ENCODE peak calls at places on chromosomes 1 and 21, in four cellular contexts. W, P, S and R are unnamed samples.
A peak's percentile ranks its signal among the peaks of the same experiment; 100 is the strongest.

GRCh38 chr1:10031461-10031860 is 1.3 kb upstream of the UBE4B start:
- DNase-seq in S (no peak), W (no peak), P (no peak), R (no peak)

GRCh38 chr1:221204055-221204833 is 325.0 kb downstream of the HLX start:
- DNase-seq in W (no peak), S (no peak), P (no peak), R (no peak)

GRCh38 chr1:221141606-221142285 is 262.5 kb downstream of the HLX start:
- DNase-seq in W (no peak), S (no peak), P (no peak), R (no peak)

GRCh38 chr1:92711473-92712165 is 73.3 kb downstream of the EVI5 start:
- DNase-seq in S (no peak), P (no peak), W (no peak), R (no peak)

GRCh38 chr1:84379128-84379527 is 19.2 kb upstream of the DNASE2B start:
- DNase-seq in W (peak; percentile 85), S (no peak), P (no peak), R (no peak)

GRCh38 chr1:207565546-207566468 is 69.8 kb downstream of the CR1 start:
- DNase-seq in S (peak; percentile 39), W (peak; percentile 12), P (no peak), R (no peak)

GRCh38 chr1:19811206-19811851 is 3.8 kb downstream of the RNF186 start:
- DNase-seq in S (peak; percentile 27), P (peak; percentile 22), W (peak; percentile 65), R (peak; percentile 20)

GRCh38 chr1:25959626-25960025 is 38.2 kb downstream of the PAFAH2 start:
- DNase-seq in P (no peak), S (no peak), W (peak; percentile 14), R (no peak)

GRCh38 chr1:54109131-54110105 is 43.4 kb downstream of the CDCP2 start:
- DNase-seq in W (no peak), P (no peak), S (no peak), R (no peak)

GRCh38 chr21:29174607-29175013 is 44.2 kb downstream of the MAP3K7CL start:
- DNase-seq in W (peak; percentile 81), S (no peak), P (no peak), R (no peak)

GRCh38 chr1:78830321-78830720 is 176.2 kb downstream of the ADGRL4 start:
- DNase-seq in S (no peak), W (no peak), P (no peak), R (no peak)

GRCh38 chr1:93692001-93692400 is 10.4 kb upstream of the BCAR3 start:
- DNase-seq in S (no peak), P (no peak), W (no peak), R (no peak)

GRCh38 chr1:87953109-87953508 is 624.4 kb downstream of the LMO4 start:
- DNase-seq in P (no peak), W (peak; percentile 25), S (no peak), R (no peak)

GRCh38 chr1:105386489-105386888 is 1636.8 kb downstream of the AMY1C start:
- DNase-seq in P (no peak), S (no peak), W (no peak), R (no peak)

GRCh38 chr1:241747992-241748391 is 95.9 kb downstream of the WDR64 start:
- DNase-seq in W (no peak), S (no peak), P (no peak), R (no peak)

GRCh38 chr1:243580072-243580471 is 270.0 kb downstream of the AKT3 start:
- DNase-seq in P (no peak), W (peak; percentile 53), S (no peak), R (no peak)